ENCODE peak calls at places on chromosomes 3 and 15, in four cellular contexts. H, A, F and J are unnamed samples.

GRCh38 chr3:73255609-73256029 is 194.2 kb downstream of the EBLN2 start:
- DNase-seq in H (no peak), A (no peak), F (peak; percentile 50), J (no peak)

GRCh38 chr3:154431043-154431442 is 1.1 kb upstream of the GPR149 start:
- DNase-seq in H (no peak), A (no peak), F (no peak), J (no peak)

GRCh38 chr3:414063-414462 is 217.5 kb downstream of the CHL1 start:
- DNase-seq in H (no peak), A (peak; percentile 52), F (no peak), J (no peak)

GRCh38 chr15:72923304-72923703 is 129.0 kb upstream of the NEO1 start:
- DNase-seq in H (no peak), A (peak; percentile 78), F (no peak), J (no peak)

GRCh38 chr3:141528837-141529236 is 42.0 kb downstream of the RASA2 start:
- DNase-seq in H (no peak), A (no peak), F (no peak), J (no peak)

GRCh38 chr3:145798691-145799550 is 362.1 kb downstream of the PLOD2 start:
- DNase-seq in H (no peak), A (peak; percentile 12), F (no peak), J (no peak)

GRCh38 chr15:62241135-62241770 is 76.2 kb upstream of the C2CD4B start:
- DNase-seq in H (no peak), A (peak; percentile 85), F (no peak), J (no peak)

GRCh38 chr3:47318921-47319320 is 36.2 kb downstream of the KLHL18 start:
- DNase-seq in H (no peak), A (no peak), F (no peak), J (no peak)

GRCh38 chr15:79442911-79443310 is 10.8 kb downstream of the MINAR1 start:
- DNase-seq in H (no peak), A (peak; percentile 26), F (no peak), J (no peak)

GRCh38 chr15:28873585-28874139 is 12.1 kb upstream of the APBA2 start:
- DNase-seq in H (no peak), A (no peak), F (no peak), J (no peak)

GRCh38 chr3:117278424-117279190 is 569.0 kb downstream of the TUSC7 start:
- DNase-seq in H (no peak), A (no peak), F (peak; percentile 63), J (no peak)

GRCh38 chr15:75342221-75342620 is 4.6 kb upstream of the NEIL1 start:
- DNase-seq in H (no peak), A (no peak), F (no peak), J (no peak)

GRCh38 chr3:102531686-102532085 is 96.9 kb downstream of the ZPLD1 start:
- DNase-seq in H (no peak), A (no peak), F (no peak), J (no peak)

GRCh38 chr3:98602078-98602678 is 8.8 kb upstream of the CPOX start:
- DNase-seq in H (no peak), A (peak; percentile 74), F (peak; percentile 30), J (no peak)

GRCh38 chr3:15812183-15812582 is 14.4 kb upstream of the ANKRD28 start:
- DNase-seq in H (no peak), A (peak; percentile 27), F (no peak), J (no peak)

GRCh38 chr3:109113361-109113760 is 4.6 kb downstream of the MORC1 start:
- DNase-seq in H (no peak), A (no peak), F (no peak), J (no peak)